ENCODE peak calls at places on chromosome 17, in nine cellular contexts. U is CD4-positive, CD25-positive, alpha-beta regulatory T cell; F is PC-3; O is spleen; G is lower leg skin; H is heart right ventricle; M is cardiac muscle cell; C is heart left ventricle; N is fibroblast of pulmonary artery. Z is an unnamed sample.

GRCh38 chr17:70314096-70314495 is 144.8 kb downstream of the KCNJ2 start:
- DNase-seq in U (no peak), F (no peak), O (no peak), G (no peak), H (no peak), M (no peak), C (no peak), N (peak; percentile 7), Z (no peak)

GRCh38 chr17:41907185-41907556 is 11.6 kb downstream of the ACLY start:
- DNase-seq in U (no peak), F (peak; percentile 39), O (no peak), G (no peak), H (no peak), M (peak; percentile 68), C (no peak), N (peak; percentile 71), Z (no peak)

GRCh38 chr17:4532860-4533521 is 22.2 kb downstream of the MYBBP1A start:
- DNase-seq in U (no peak), F (no peak), O (no peak), G (no peak), H (no peak), M (no peak), C (no peak), N (no peak), Z (no peak)

GRCh38 chr17:33433581-33433980 is 140.5 kb upstream of the ASIC2 start:
- DNase-seq in U (no peak), F (no peak), O (no peak), G (no peak), H (no peak), M (no peak), C (no peak), N (no peak), Z (no peak)

GRCh38 chr17:75588546-75589016 is 981 bp downstream of the MYO15B start:
- DNase-seq in U (no peak), F (no peak), O (no peak), G (no peak), H (peak; percentile 67), M (no peak), C (peak; percentile 82), N (no peak), Z (no peak)

GRCh38 chr17:38742431-38743308 is 5.5 kb downstream of the PCGF2 start:
- DNase-seq in U (no peak), F (no peak), O (peak; percentile 58), G (no peak), H (no peak), M (peak; percentile 93), C (peak; percentile 61), N (peak; percentile 96), Z (no peak)

GRCh38 chr17:40938981-40939380 is 1.5 kb upstream of the KRT23 start:
- DNase-seq in U (no peak), F (no peak), O (no peak), G (no peak), H (no peak), M (no peak), C (no peak), N (no peak), Z (no peak)

GRCh38 chr17:74712756-74713155 is at the start of gene CD300LF:
- DNase-seq in U (no peak), F (no peak), O (peak; percentile 86), G (no peak), H (no peak), M (no peak), C (peak; percentile 69), N (no peak), Z (no peak)

GRCh38 chr17:64778367-64779290 is 116.5 kb upstream of the SMURF2 start:
- DNase-seq in U (no peak), F (peak; percentile 40), O (peak; percentile 88), G (peak; percentile 89), H (no peak), M (peak; percentile 24), C (no peak), N (no peak), Z (no peak)

GRCh38 chr17:10119203-10120112 is 78.9 kb downstream of the GAS7 start:
- DNase-seq in U (no peak), F (peak; percentile 90), O (peak; percentile 89), G (peak; percentile 93), H (peak; percentile 52), M (no peak), C (peak; percentile 79), N (no peak), Z (no peak)

GRCh38 chr17:40442392-40443195 is 656 bp upstream of the IGFBP4 start:
- DNase-seq in U (no peak), F (no peak), O (peak; percentile 77), G (no peak), H (peak; percentile 68), M (no peak), C (peak; percentile 85), N (peak; percentile 46), Z (no peak)

GRCh38 chr17:83121921-83122820 is 42.8 kb downstream of the METRNL start:
- DNase-seq in U (no peak), F (no peak), O (peak; percentile 68), G (peak; percentile 83), H (no peak), M (no peak), C (no peak), N (no peak), Z (no peak)

GRCh38 chr17:56909742-56910508 is 3.9 kb downstream of the TRIM25 start:
- DNase-seq in U (no peak), F (no peak), O (no peak), G (peak; percentile 89), H (no peak), M (no peak), C (no peak), N (no peak), Z (no peak)
- H3K4me3 ChIP-seq in U (peak overlapping the region; percentile 53), F (peak overlapping the region; percentile 48), O (no peak overlapping the region), G (no peak overlapping the region), H (peak overlapping the region; percentile 81), M (no peak overlapping the region), C (no peak overlapping the region), N (no peak overlapping the region), Z (no peak overlapping the region)

DNA sequence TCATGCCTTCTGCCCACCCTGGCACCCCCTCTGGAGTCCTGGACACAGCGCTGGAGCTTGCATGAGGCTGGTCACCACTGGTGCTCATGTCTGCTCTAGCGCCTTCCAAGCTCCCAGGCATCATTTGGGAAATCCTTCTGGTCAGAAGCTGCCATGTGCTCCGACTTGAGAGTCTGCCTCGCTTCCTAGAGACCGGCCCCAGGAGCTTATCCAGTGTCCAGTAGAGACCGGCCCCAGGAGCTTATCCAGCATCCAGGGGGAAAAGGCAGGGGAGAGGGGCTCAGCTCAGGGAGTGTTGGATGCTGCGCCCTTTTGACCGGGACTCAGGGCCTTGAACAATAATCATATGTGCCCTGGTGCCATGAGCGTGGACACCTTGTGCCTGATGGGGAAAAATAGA is 106.3 kb downstream of the RAP1GAP2 start:
- DNase-seq in U (no peak), F (no peak), O (no peak), G (no peak), H (no peak), M (no peak), C (no peak), N (no peak), Z (no peak)
- H3K4me3 ChIP-seq in U (no peak overlapping the region), F (no peak overlapping the region), O (no peak overlapping the region), G (no peak overlapping the region), H (no peak overlapping the region), M (no peak overlapping the region), C (no peak overlapping the region), N (no peak overlapping the region), Z (no peak overlapping the region)

DNA sequence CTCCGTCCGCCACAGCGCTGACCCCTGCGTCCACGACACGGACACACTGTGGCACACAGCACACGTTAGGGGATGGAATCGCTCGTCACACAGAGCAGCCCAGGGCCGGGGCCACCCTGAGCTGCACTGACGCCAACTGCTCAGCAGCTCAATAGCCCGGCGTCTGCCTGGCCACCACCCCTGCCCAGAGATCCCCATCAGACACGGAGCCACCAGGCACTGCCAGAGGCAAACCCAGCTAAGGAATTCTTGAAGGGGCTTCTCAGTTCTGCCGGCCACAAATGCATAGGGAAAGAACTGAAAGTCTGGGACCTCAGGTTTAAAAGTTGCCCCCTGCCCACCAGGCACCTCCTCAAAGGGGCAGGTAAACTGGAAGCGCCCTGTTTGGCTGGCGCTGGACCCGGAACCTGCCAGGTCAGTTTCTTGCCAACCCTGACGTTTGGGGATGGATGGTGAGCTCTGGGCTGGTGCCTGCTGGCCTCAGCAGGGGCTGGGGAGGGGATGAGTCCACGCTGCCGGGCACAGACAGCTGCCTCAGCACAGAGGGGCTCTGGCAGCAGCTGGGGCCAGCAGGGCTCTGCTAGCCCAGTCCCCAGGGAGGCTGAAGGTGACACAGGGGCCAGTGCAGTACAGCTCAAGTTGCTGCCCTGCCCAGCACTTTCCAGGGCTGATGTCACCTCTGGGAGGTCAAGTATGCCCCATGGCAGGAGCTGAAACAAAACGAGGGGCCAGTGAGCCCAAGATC is 33.2 kb downstream of the TIMM22 start:
- DNase-seq in U (no peak), F (no peak), O (no peak), G (no peak), H (no peak), M (no peak), C (no peak), N (no peak), Z (no peak)
- H3K4me3 ChIP-seq in U (no peak overlapping the region), F (no peak overlapping the region), O (no peak overlapping the region), G (no peak overlapping the region), H (peak overlapping the region; percentile 57), M (no peak overlapping the region), C (peak overlapping the region; percentile 57), N (no peak overlapping the region), Z (no peak overlapping the region)

DNA sequence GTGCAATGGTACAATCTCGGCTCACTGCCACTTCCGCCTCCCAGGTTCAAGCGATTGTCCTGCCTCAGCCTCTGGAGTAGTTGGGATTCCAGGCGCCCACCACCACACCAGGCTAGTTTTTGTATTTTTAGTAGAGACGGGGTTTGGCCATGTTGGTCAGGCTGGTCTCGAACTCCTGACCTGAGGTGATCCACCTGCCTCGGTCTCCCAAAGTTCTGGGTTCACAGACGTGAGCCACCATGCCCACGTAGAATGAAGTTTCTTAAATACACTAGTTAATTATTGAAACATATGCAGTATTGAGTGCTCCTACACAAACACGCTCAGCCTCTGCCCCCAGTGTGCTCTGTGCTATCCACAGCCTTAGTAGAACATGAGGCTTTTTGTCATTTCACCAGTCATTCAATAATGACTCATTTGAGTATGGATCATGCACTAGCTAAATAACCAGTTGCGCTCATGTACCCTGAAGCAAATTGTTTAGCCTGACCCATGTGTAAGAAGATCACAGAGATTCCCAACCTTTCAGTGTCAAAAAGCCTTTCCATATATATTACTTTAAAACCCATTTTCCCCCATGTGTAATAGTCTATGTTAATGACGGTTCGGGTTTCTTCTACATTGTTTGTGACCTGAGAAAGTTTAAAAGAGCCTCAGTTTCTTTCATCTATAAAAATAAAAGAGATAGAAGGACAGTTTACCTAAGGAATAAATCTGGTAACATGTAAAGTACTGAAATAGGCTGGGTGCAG is 49.7 kb downstream of the TUBD1 start:
- DNase-seq in U (peak; percentile 45), F (peak; percentile 98), O (no peak), G (peak; percentile 85), H (no peak), M (peak; percentile 97), C (no peak), N (peak; percentile 98), Z (no peak)
- H3K4me3 ChIP-seq in U (peak overlapping the region; percentile 100), F (no peak overlapping the region), O (no peak overlapping the region), G (no peak overlapping the region), H (no peak overlapping the region), M (no peak overlapping the region), C (no peak overlapping the region), N (no peak overlapping the region), Z (no peak overlapping the region)

GRCh38 chr17:29151567-29151966 is 28.6 kb downstream of the MYO18A start:
- DNase-seq in U (no peak), F (peak; percentile 84), O (no peak), G (no peak), H (no peak), M (peak; percentile 84), C (no peak), N (peak; percentile 74), Z (no peak)
- H3K4me3 ChIP-seq in U (no peak overlapping the region), F (no peak overlapping the region), O (no peak overlapping the region), G (no peak overlapping the region), H (no peak overlapping the region), M (no peak overlapping the region), C (no peak overlapping the region), N (no peak overlapping the region), Z (no peak overlapping the region)